ENCODE peak calls at places on chromosomes 12 and 14, in four cellular contexts. One of them, this sample, is unnamed.

GRCh38 chr12:104147346-104147745 is 9.3 kb upstream of the NFYB start:
- DNase-seq in astrocyte of the spinal cord: no peak
- DNase-seq in uterus: no peak
- DNase-seq in OCI-LY7: no peak
- DNase-seq in this sample: no peak

GRCh38 chr12:67710582-67710981 is 62.0 kb downstream of the DYRK2 start:
- DNase-seq in astrocyte of the spinal cord: no peak
- DNase-seq in uterus: no peak
- DNase-seq in OCI-LY7: no peak
- DNase-seq in this sample: peak

GRCh38 chr12:95412826-95413311 is 61.1 kb upstream of the METAP2 start:
- DNase-seq in astrocyte of the spinal cord: peak
- DNase-seq in uterus: peak
- DNase-seq in OCI-LY7: no peak
- DNase-seq in this sample: peak

GRCh38 chr12:76690916-76691700 is 72.8 kb upstream of the ZDHHC17 start:
- DNase-seq in astrocyte of the spinal cord: no peak
- DNase-seq in uterus: no peak
- DNase-seq in OCI-LY7: no peak
- DNase-seq in this sample: no peak

GRCh38 chr12:56683-57346 is 9.8 kb upstream of the IQSEC3 start:
- DNase-seq in astrocyte of the spinal cord: no peak
- DNase-seq in uterus: no peak
- DNase-seq in OCI-LY7: no peak
- DNase-seq in this sample: no peak

GRCh38 chr14:95413289-95414215 is 93.8 kb upstream of the CLMN start:
- DNase-seq in astrocyte of the spinal cord: no peak
- DNase-seq in uterus: no peak
- DNase-seq in OCI-LY7: no peak
- DNase-seq in this sample: no peak

GRCh38 chr12:98592825-98593322 is 612 bp upstream of the SLC25A3 start:
- DNase-seq in astrocyte of the spinal cord: no peak
- DNase-seq in uterus: no peak
- DNase-seq in OCI-LY7: no peak
- DNase-seq in this sample: no peak

GRCh38 chr12:125070117-125070516 is 4.9 kb downstream of the AACS start:
- DNase-seq in astrocyte of the spinal cord: no peak
- DNase-seq in uterus: no peak
- DNase-seq in OCI-LY7: no peak
- DNase-seq in this sample: no peak

GRCh38 chr12:124567035-124567672 is at the start of gene NCOR2:
- DNase-seq in astrocyte of the spinal cord: no peak
- DNase-seq in uterus: no peak
- DNase-seq in OCI-LY7: peak
- DNase-seq in this sample: no peak

GRCh38 chr12:65999564-66000280 is 130.8 kb downstream of the LLPH start:
- DNase-seq in astrocyte of the spinal cord: peak
- DNase-seq in uterus: no peak
- DNase-seq in OCI-LY7: no peak
- DNase-seq in this sample: no peak

GRCh38 chr12:119644930-119645329 is 23.0 kb upstream of the PRKAB1 start:
- DNase-seq in astrocyte of the spinal cord: no peak
- DNase-seq in uterus: no peak
- DNase-seq in OCI-LY7: no peak
- DNase-seq in this sample: no peak

GRCh38 chr12:34396006-34396860 is 373.9 kb downstream of the ALG10 start:
- DNase-seq in astrocyte of the spinal cord: no peak
- DNase-seq in uterus: peak
- DNase-seq in OCI-LY7: no peak
- DNase-seq in this sample: no peak

GRCh38 chr12:132861558-132861957 is 25.8 kb downstream of the CHFR start:
- DNase-seq in astrocyte of the spinal cord: no peak
- DNase-seq in uterus: no peak
- DNase-seq in OCI-LY7: no peak
- DNase-seq in this sample: no peak

GRCh38 chr12:117564885-117565284 is 203.5 kb upstream of the NOS1 start:
- DNase-seq in astrocyte of the spinal cord: peak
- DNase-seq in uterus: no peak
- DNase-seq in OCI-LY7: no peak
- DNase-seq in this sample: no peak

GRCh38 chr12:130847097-130847496 is 8.0 kb upstream of the STX2 start:
- DNase-seq in astrocyte of the spinal cord: no peak
- DNase-seq in uterus: no peak
- DNase-seq in OCI-LY7: no peak
- DNase-seq in this sample: peak

GRCh38 chr14:62673014-62673727 is 372.1 kb downstream of the KCNH5 start:
- DNase-seq in astrocyte of the spinal cord: no peak
- DNase-seq in uterus: no peak
- DNase-seq in OCI-LY7: no peak
- DNase-seq in this sample: no peak

GRCh38 chr12:82931349-82932116 is 244.8 kb downstream of the TMTC2 start:
- DNase-seq in astrocyte of the spinal cord: no peak
- DNase-seq in uterus: no peak
- DNase-seq in OCI-LY7: no peak
- DNase-seq in this sample: no peak

GRCh38 chr12:130626601-130627000 is 89.5 kb downstream of the RIMBP2 start:
- DNase-seq in astrocyte of the spinal cord: no peak
- DNase-seq in uterus: no peak
- DNase-seq in OCI-LY7: no peak
- DNase-seq in this sample: no peak

GRCh38 chr12:48329199-48329939 is 21.4 kb downstream of the ZNF641 start:
- DNase-seq in astrocyte of the spinal cord: no peak
- DNase-seq in uterus: no peak
- DNase-seq in OCI-LY7: no peak
- DNase-seq in this sample: no peak

GRCh38 chr14:75578099-75578785 is at the start of gene FLVCR2:
- DNase-seq in astrocyte of the spinal cord: peak
- DNase-seq in uterus: peak
- DNase-seq in OCI-LY7: no peak
- DNase-seq in this sample: no peak

GRCh38 chr12:109952160-109952858 is 43.9 kb downstream of the GIT2 start:
- DNase-seq in astrocyte of the spinal cord: no peak
- DNase-seq in uterus: no peak
- DNase-seq in OCI-LY7: no peak
- DNase-seq in this sample: no peak

GRCh38 chr12:101859664-101860607 is 17.4 kb upstream of the DRAM1 start:
- DNase-seq in astrocyte of the spinal cord: no peak
- DNase-seq in uterus: no peak
- DNase-seq in OCI-LY7: no peak
- DNase-seq in this sample: peak

GRCh38 chr14:66509874-66510273 is 1.9 kb downstream of the GPHN start:
- DNase-seq in astrocyte of the spinal cord: no peak
- DNase-seq in uterus: no peak
- DNase-seq in OCI-LY7: no peak
- DNase-seq in this sample: no peak

GRCh38 chr12:59861635-59862034 is 265.8 kb downstream of the SLC16A7 start:
- DNase-seq in astrocyte of the spinal cord: no peak
- DNase-seq in uterus: no peak
- DNase-seq in OCI-LY7: no peak
- DNase-seq in this sample: no peak

GRCh38 chr12:10716704-10717315 is 6.3 kb downstream of the YBX3 start:
- DNase-seq in astrocyte of the spinal cord: peak
- DNase-seq in uterus: peak
- DNase-seq in OCI-LY7: no peak
- DNase-seq in this sample: peak

GRCh38 chr12:63362801-63363200 is 211.8 kb upstream of the AVPR1A start:
- DNase-seq in astrocyte of the spinal cord: peak
- DNase-seq in uterus: no peak
- DNase-seq in OCI-LY7: no peak
- DNase-seq in this sample: peak

GRCh38 chr12:19967001-19967400 is 401.3 kb upstream of the PDE3A start:
- DNase-seq in astrocyte of the spinal cord: peak
- DNase-seq in uterus: no peak
- DNase-seq in OCI-LY7: no peak
- DNase-seq in this sample: no peak

GRCh38 chr12:101759396-101760047 is 20.3 kb upstream of the SYCP3 start:
- DNase-seq in astrocyte of the spinal cord: peak
- DNase-seq in uterus: no peak
- DNase-seq in OCI-LY7: peak
- DNase-seq in this sample: no peak

GRCh38 chr12:116979109-116979508 is 68.4 kb downstream of the FBXW8 start:
- DNase-seq in astrocyte of the spinal cord: no peak
- DNase-seq in uterus: no peak
- DNase-seq in OCI-LY7: peak
- DNase-seq in this sample: no peak

GRCh38 chr12:53595212-53595611 is 31.0 kb downstream of the ATF7 start:
- DNase-seq in astrocyte of the spinal cord: no peak
- DNase-seq in uterus: no peak
- DNase-seq in OCI-LY7: no peak
- DNase-seq in this sample: no peak

GRCh38 chr14:98606816-98607215 is 665.2 kb downstream of the BCL11B start:
- DNase-seq in astrocyte of the spinal cord: no peak
- DNase-seq in uterus: no peak
- DNase-seq in OCI-LY7: no peak
- DNase-seq in this sample: no peak

GRCh38 chr14:68800361-68800760 is 7.5 kb upstream of the ZFP36L1 start:
- DNase-seq in astrocyte of the spinal cord: peak
- DNase-seq in uterus: no peak
- DNase-seq in OCI-LY7: no peak
- DNase-seq in this sample: no peak
- TF ChIP-seq CTCF in astrocyte of the spinal cord: no peak
- TF ChIP-seq CTCF in uterus: no peak
- TF ChIP-seq CTCF in OCI-LY7: no peak
- TF ChIP-seq CTCF in this sample: no peak

GRCh38 chr14:103718572-103718971 is 3.0 kb downstream of the ZFYVE21 start:
- DNase-seq in astrocyte of the spinal cord: peak
- DNase-seq in uterus: peak
- DNase-seq in OCI-LY7: no peak
- DNase-seq in this sample: no peak

GRCh38 chr14:103714063-103714724 is 1.1 kb downstream of the XRCC3 start:
- DNase-seq in astrocyte of the spinal cord: no peak
- DNase-seq in uterus: no peak
- DNase-seq in OCI-LY7: peak
- DNase-seq in this sample: no peak

GRCh38 chr14:103716091-103716801 is 636 bp downstream of the ZFYVE21 start:
- DNase-seq in astrocyte of the spinal cord: no peak
- DNase-seq in uterus: no peak
- DNase-seq in OCI-LY7: no peak
- DNase-seq in this sample: no peak

GRCh38 chr14:103715052-103716000 is at the start of the genes XRCC3 and ZFYVE21:
- DNase-seq in astrocyte of the spinal cord: peak
- DNase-seq in uterus: peak
- DNase-seq in OCI-LY7: peak
- DNase-seq in this sample: peak

DNA sequence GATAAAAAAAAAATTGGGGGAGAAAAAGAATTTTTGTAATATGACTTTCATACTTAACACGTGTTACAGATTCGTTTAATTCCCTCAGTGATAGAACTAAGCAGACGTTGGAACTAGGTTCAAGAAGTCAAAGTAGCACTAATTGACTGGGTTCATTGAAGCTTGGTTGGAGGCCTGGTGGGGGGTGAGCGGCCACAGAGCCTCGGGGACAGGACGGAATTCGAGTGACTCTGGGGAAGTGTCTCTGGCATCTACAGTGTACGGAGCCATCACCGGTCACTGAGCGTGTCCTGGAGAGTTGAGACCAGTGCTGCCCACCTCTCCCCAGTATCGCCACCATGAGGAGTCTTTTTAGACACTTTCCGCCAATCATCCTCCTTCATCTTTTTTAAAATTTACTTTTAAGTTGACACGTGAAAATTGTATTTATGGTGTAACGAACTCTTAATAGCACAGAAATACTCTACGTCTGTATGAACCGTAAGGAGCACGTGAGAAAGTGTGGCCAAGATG is 1.3 kb downstream of the ZFYVE21 start:
- DNase-seq in astrocyte of the spinal cord: no peak
- DNase-seq in uterus: no peak
- DNase-seq in OCI-LY7: no peak
- DNase-seq in this sample: no peak
- H3K4me3 ChIP-seq in astrocyte of the spinal cord: peak
- H3K4me3 ChIP-seq in uterus: peak
- H3K4me3 ChIP-seq in OCI-LY7: peak
- H3K4me3 ChIP-seq in this sample: peak

DNA sequence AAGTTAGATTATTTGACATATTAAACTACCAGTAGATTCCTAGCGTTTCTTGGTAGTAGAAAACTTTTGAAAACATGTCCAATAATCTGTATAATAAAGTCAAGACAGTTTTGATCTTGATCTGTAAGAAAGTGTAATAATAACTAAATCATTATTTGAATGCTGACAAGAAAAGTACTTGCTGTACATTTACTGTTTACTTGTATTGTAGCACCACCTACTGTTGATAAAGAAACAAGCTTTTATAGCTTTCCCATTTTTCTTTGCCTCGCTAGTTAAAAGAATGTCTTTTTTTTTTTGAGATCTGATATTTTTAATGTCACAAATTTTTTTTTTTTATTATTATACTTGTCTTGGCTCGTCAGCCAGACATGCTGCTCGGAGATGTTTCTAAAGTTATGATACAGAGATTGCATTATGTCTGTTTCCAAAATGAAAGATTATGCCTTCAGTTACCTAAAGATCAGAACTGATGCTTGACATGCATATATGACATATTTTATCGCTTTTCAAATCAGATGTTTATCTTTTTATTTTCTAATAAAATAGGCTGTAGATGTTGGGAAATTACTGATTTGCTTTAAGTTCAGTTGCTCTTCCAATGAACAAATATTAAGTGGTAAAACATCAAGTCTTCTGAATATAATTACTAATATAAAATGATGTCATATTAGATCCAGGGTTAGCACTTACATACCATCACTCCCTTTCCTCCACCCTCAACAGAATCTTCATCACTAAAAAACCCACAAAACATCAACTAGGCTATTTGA is 140.5 kb downstream of the AKAP6 start:
- DNase-seq in astrocyte of the spinal cord: peak
- DNase-seq in uterus: no peak
- DNase-seq in OCI-LY7: peak
- DNase-seq in this sample: peak
- TF ChIP-seq CTCF in astrocyte of the spinal cord: peak
- TF ChIP-seq CTCF in uterus: peak
- TF ChIP-seq CTCF in OCI-LY7: peak
- TF ChIP-seq CTCF in this sample: peak

GRCh38 chr14:37170993-37171392 is 1.4 kb downstream of the SLC25A21 start:
- DNase-seq in astrocyte of the spinal cord: no peak
- DNase-seq in uterus: no peak
- DNase-seq in OCI-LY7: no peak
- DNase-seq in this sample: no peak

GRCh38 chr14:37170237-37170636 is 2.2 kb downstream of the SLC25A21 start:
- DNase-seq in astrocyte of the spinal cord: no peak
- DNase-seq in uterus: no peak
- DNase-seq in OCI-LY7: no peak
- DNase-seq in this sample: no peak

GRCh38 chr14:37172936-37173613 is 669 bp upstream of the SLC25A21 start:
- DNase-seq in astrocyte of the spinal cord: no peak
- DNase-seq in uterus: no peak
- DNase-seq in OCI-LY7: no peak
- DNase-seq in this sample: no peak

GRCh38 chr14:37172024-37172869 is at the start of gene SLC25A21:
- DNase-seq in astrocyte of the spinal cord: peak
- DNase-seq in uterus: peak
- DNase-seq in OCI-LY7: no peak
- DNase-seq in this sample: peak

DNA sequence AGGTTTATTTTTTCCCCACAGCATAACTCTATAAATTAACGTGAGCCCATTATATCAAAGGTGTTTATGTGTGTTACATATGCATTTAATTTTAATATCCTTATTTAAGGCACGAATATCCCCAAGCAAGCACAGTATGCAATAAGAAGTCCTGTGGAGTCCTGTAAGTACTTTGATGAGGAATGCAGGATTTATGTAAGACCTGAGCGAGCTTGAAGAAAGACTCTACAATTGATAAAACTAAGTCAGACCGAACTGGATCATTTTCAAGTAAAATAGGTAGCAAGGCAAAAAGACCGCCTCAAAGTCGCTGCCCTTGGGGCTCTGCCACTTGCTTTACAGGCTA is 755 bp downstream of the SLC25A21 start:
- DNase-seq in astrocyte of the spinal cord: no peak
- DNase-seq in uterus: no peak
- DNase-seq in OCI-LY7: no peak
- DNase-seq in this sample: no peak
- H3K4me3 ChIP-seq in astrocyte of the spinal cord: peak
- H3K4me3 ChIP-seq in uterus: peak
- H3K4me3 ChIP-seq in OCI-LY7: no peak
- H3K4me3 ChIP-seq in this sample: peak

This sample was measured in BJ.